ENCODE peak calls at places on chromosome 7, in four cellular contexts. L is left cardiac atrium, F is Karpas-422, Y is ELR. D is an unnamed sample.
A peak's percentile ranks its signal among the peaks of the same experiment; 100 is the strongest.

GRCh38 chr7:41874206-41874770 is 171.4 kb upstream of the INHBA start:
- DNase-seq in L (no peak), F (no peak), Y (no peak), D (no peak)

GRCh38 chr7:92631067-92631829 is 41.1 kb upstream of the FAM133B start:
- DNase-seq in L (no peak), F (no peak), Y (no peak), D (no peak)

GRCh38 chr7:95213148-95213547 is 111.2 kb downstream of the PON1 start:
- DNase-seq in L (no peak), F (no peak), Y (no peak), D (no peak)

GRCh38 chr7:75776295-75776971 is 4.4 kb upstream of the CCL26 start:
- DNase-seq in L (no peak), F (no peak), Y (peak; percentile 82), D (no peak)

GRCh38 chr7:116952640-116953371 is 495 bp upstream of the ST7 start:
- DNase-seq in L (peak; percentile 77), F (peak; percentile 44), Y (peak; percentile 74), D (peak; percentile 50)

GRCh38 chr7:36119005-36119711 is 33.9 kb upstream of the EEPD1 start:
- DNase-seq in L (no peak), F (no peak), Y (peak; percentile 84), D (no peak)

GRCh38 chr7:105759670-105760548 is 116.5 kb downstream of the ATXN7L1 start:
- DNase-seq in L (peak; percentile 32), F (peak; percentile 44), Y (peak; percentile 84), D (no peak)

GRCh38 chr7:113768256-113768847 is 150.5 kb downstream of the PPP1R3A start:
- DNase-seq in L (no peak), F (no peak), Y (no peak), D (no peak)

GRCh38 chr7:155291045-155291530 is 6.6 kb upstream of the INSIG1 start:
- DNase-seq in L (peak; percentile 47), F (no peak), Y (peak; percentile 88), D (no peak)

GRCh38 chr7:84258628-84259027 is 64.0 kb upstream of the SEMA3A start:
- DNase-seq in L (no peak), F (no peak), Y (peak; percentile 6), D (no peak)

GRCh38 chr7:122329145-122329802 is 24.7 kb upstream of the FEZF1 start:
- DNase-seq in L (no peak), F (no peak), Y (no peak), D (peak; percentile 83)

GRCh38 chr7:151897201-151897711 is 20.3 kb upstream of the PRKAG2 start:
- DNase-seq in L (no peak), F (no peak), Y (no peak), D (no peak)

GRCh38 chr7:127813991-127814556 is 162.1 kb downstream of the SND1 start:
- DNase-seq in L (no peak), F (no peak), Y (no peak), D (no peak)

GRCh38 chr7:41336981-41337380 is 365.9 kb downstream of the INHBA start:
- DNase-seq in L (no peak), F (no peak), Y (no peak), D (no peak)

GRCh38 chr7:130022623-130023175 is 28.5 kb downstream of the ZC3HC1 start:
- DNase-seq in L (no peak), F (no peak), Y (peak; percentile 52), D (no peak)

GRCh38 chr7:150368884-150369739 is 490 bp downstream of the REPIN1 start:
- DNase-seq in L (peak; percentile 80), F (peak; percentile 83), Y (peak; percentile 72), D (peak; percentile 87)

GRCh38 chr7:78530351-78530750 is 731.8 kb downstream of the PHTF2 start:
- DNase-seq in L (no peak), F (no peak), Y (peak; percentile 62), D (no peak)

GRCh38 chr7:38000272-38000671 is 79.8 kb downstream of the EPDR1 start:
- DNase-seq in L (no peak), F (no peak), Y (no peak), D (no peak)

GRCh38 chr7:139034855-139035587 is 821 bp downstream of the ZC3HAV1L start:
- DNase-seq in L (no peak), F (no peak), Y (peak; percentile 59), D (no peak)

GRCh38 chr7:135706858-135707569 is 21.0 kb downstream of the SLC13A4 start:
- DNase-seq in L (no peak), F (no peak), Y (peak; percentile 56), D (no peak)

GRCh38 chr7:65239707-65240352 is 133.8 kb upstream of the ZNF92 start:
- DNase-seq in L (peak; percentile 42), F (no peak), Y (peak; percentile 4), D (peak; percentile 84)

GRCh38 chr7:72032934-72033333 is 379.2 kb downstream of the CALN1 start:
- DNase-seq in L (peak; percentile 24), F (no peak), Y (no peak), D (no peak)

GRCh38 chr7:131057524-131058065 is 270.1 kb upstream of the MKLN1 start:
- DNase-seq in L (no peak), F (no peak), Y (no peak), D (no peak)

GRCh38 chr7:43729924-43730248 is 563 bp upstream of the COA1 start:
- DNase-seq in L (no peak), F (no peak), Y (peak; percentile 17), D (no peak)

GRCh38 chr7:6451224-6451705 is 3.5 kb upstream of the DAGLB start:
- DNase-seq in L (no peak), F (no peak), Y (no peak), D (no peak)

GRCh38 chr7:17095001-17095574 is 203.4 kb upstream of the AHR start:
- DNase-seq in L (no peak), F (no peak), Y (peak; percentile 91), D (no peak)

GRCh38 chr7:141231018-141231792 is 157.3 kb downstream of the TMEM178B start:
- DNase-seq in L (peak; percentile 34), F (no peak), Y (peak; percentile 52), D (peak; percentile 72)

GRCh38 chr7:106640368-106641141 is 20.4 kb downstream of the CCDC71L start:
- DNase-seq in L (no peak), F (no peak), Y (peak; percentile 43), D (no peak)

GRCh38 chr7:157224627-157225026 is 85.9 kb downstream of the UBE3C start:
- DNase-seq in L (no peak), F (no peak), Y (peak; percentile 46), D (no peak)

GRCh38 chr7:144650439-144650838 is 185.4 kb downstream of the TPK1 start:
- DNase-seq in L (no peak), F (no peak), Y (no peak), D (no peak)

GRCh38 chr7:157362729-157363128 is 25.9 kb downstream of the DNAJB6 start:
- DNase-seq in L (no peak), F (no peak), Y (no peak), D (no peak)

GRCh38 chr7:104908636-104909035 is 105.4 kb upstream of the KMT2E start:
- DNase-seq in L (no peak), F (no peak), Y (no peak), D (no peak)

GRCh38 chr7:96992624-96993452 is 12.5 kb upstream of the DLX6 start:
- DNase-seq in L (no peak), F (no peak), Y (no peak), D (peak; percentile 83)

D was measured in ecto neural progenitor cell.